ENCODE peak calls at places on chromosomes 2 and 18, in four cellular contexts. J is trophoblast cell, E is IMR-90, N is fibroblast of lung. H is an unnamed sample.
A peak's percentile ranks its signal among the peaks of the same experiment; 100 is the strongest.

GRCh38 chr2:2399390-2399789 is 68.3 kb upstream of the MYT1L start:
- DNase-seq in E (no peak), J (no peak), N (no peak), H (no peak)

GRCh38 chr2:38037757-38038615 is 38.0 kb downstream of the CYP1B1 start:
- DNase-seq in E (peak; percentile 47), J (peak; percentile 40), N (peak; percentile 59), H (peak; percentile 52)

GRCh38 chr2:134479696-134480330 is 225.9 kb downstream of the MGAT5 start:
- DNase-seq in N (no peak), J (no peak), E (no peak), H (no peak)

GRCh38 chr18:37450434-37451133 is 115.0 kb downstream of the CELF4 start:
- DNase-seq in E (peak; percentile 4), J (peak; percentile 34), N (peak; percentile 13), H (peak; percentile 66)

GRCh38 chr2:242035858-242036652 is 166.5 kb downstream of the RTP5 start:
- DNase-seq in J (no peak), N (no peak), E (no peak), H (no peak)

GRCh38 chr2:150410809-150411208 is 76.7 kb downstream of the RND3 start:
- DNase-seq in E (peak; percentile 49), J (no peak), N (peak; percentile 91), H (peak; percentile 18)

GRCh38 chr2:75324141-75324540 is 124.8 kb upstream of the TACR1 start:
- DNase-seq in J (peak; percentile 88), E (peak; percentile 8), N (peak; percentile 17), H (peak; percentile 17)

GRCh38 chr2:231036131-231036530 is 1.2 kb upstream of the C2orf72 start:
- DNase-seq in E (no peak), J (peak; percentile 72), N (no peak), H (no peak)

GRCh38 chr2:182049783-182050182 is 64.1 kb downstream of the PPP1R1C start:
- DNase-seq in J (no peak), E (no peak), N (no peak), H (no peak)

GRCh38 chr18:57427429-57428181 is 7.6 kb upstream of the ONECUT2 start:
- DNase-seq in N (no peak), E (no peak), J (no peak), H (no peak)

GRCh38 chr18:67600181-67600631 is 83.7 kb upstream of the DSEL start:
- DNase-seq in E (peak; percentile 91), N (peak; percentile 95), J (peak; percentile 90), H (peak; percentile 81)

GRCh38 chr18:56258178-56258577 is 380.2 kb downstream of the TXNL1 start:
- DNase-seq in N (no peak), J (peak; percentile 2), E (peak; percentile 21), H (peak; percentile 18)

GRCh38 chr2:200077210-200077650 is 121.8 kb downstream of the MAIP1 start:
- DNase-seq in E (peak; percentile 95), N (peak; percentile 79), J (no peak), H (peak; percentile 89)

GRCh38 chr2:200483729-200484198 is 26.1 kb downstream of the KCTD18 start:
- DNase-seq in E (peak; percentile 25), J (peak; percentile 63), N (peak; percentile 12), H (peak; percentile 26)

GRCh38 chr2:223537669-223538601 is 64.2 kb downstream of the SCG2 start:
- DNase-seq in J (no peak), E (peak; percentile 43), N (peak; percentile 73), H (peak; percentile 67)

GRCh38 chr2:232539298-232540231 is at the start of gene CHRNG:
- DNase-seq in J (no peak), N (no peak), E (no peak), H (no peak)

GRCh38 chr2:28340312-28341202 is 52.1 kb upstream of the FOSL2 start:
- DNase-seq in J (no peak), N (no peak), E (no peak), H (no peak)

DNA sequence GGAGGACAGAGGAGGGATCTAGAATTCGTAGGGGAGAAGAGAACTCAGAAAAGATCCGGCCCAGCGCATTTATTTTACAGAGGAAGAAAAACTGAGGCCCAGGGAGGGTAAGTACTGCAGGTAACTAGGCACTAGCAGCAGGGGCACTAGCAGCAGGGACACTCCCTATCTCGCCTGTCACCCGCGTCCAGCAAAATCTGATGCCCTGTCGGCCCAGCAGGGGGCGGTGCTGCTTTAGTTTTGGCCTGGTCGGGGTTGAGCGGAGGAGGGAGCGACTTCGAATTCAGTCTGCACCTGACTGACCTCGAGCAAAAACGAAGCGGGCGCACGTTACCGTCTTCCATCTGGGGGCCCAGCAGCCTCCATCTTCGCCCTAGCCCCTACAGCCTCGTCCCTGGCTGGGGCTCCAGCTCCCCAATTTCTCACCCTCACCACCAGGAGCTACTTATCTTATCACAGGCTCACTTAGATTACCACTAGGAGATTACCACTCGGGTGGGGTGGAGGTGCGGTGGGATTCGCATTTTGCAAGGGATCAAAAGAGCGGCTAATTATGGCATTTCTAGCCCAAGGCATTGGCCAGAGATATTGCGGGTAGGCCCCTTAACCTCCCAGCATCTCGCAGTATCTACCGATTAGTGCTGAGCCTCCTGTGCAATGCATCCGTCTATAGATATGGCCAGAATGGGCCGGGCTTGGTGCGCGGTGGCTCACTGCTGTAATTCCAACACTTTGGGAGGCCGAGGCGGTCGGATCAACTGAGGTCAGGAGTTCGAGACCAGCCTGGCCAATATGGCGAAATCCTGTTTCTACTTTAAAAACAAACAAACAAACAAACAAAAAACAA is 17.8 kb upstream of the CD8A start:
- DNase-seq in E (peak; percentile 57), J (peak; percentile 99), N (peak; percentile 57), H (peak; percentile 72)
- H3K9ac ChIP-seq in E (no peak overlapping the region), J (no peak overlapping the region), N (no peak overlapping the region), H (peak overlapping the region; percentile 66)

GRCh38 chr2:174614261-174614660 is 16.7 kb upstream of the WIPF1 start:
- DNase-seq in E (peak; percentile 81), J (peak; percentile 97), N (peak; percentile 91), H (peak; percentile 94)

GRCh38 chr2:174615951-174616436 is 18.4 kb upstream of the WIPF1 start:
- DNase-seq in J (no peak), E (peak; percentile 74), N (peak; percentile 85), H (no peak)

GRCh38 chr2:174612960-174613359 is 15.4 kb upstream of the WIPF1 start:
- DNase-seq in J (no peak), N (no peak), E (no peak), H (no peak)

GRCh38 chr2:174611851-174612250 is 14.2 kb upstream of the WIPF1 start:
- DNase-seq in E (no peak), N (no peak), J (no peak), H (no peak)

GRCh38 chr2:174613545-174613944 is 15.9 kb upstream of the WIPF1 start:
- DNase-seq in E (no peak), J (no peak), N (no peak), H (no peak)
- H3K9ac ChIP-seq in E (no peak overlapping the region), J (no peak overlapping the region), N (no peak overlapping the region), H (no peak overlapping the region)

DNA sequence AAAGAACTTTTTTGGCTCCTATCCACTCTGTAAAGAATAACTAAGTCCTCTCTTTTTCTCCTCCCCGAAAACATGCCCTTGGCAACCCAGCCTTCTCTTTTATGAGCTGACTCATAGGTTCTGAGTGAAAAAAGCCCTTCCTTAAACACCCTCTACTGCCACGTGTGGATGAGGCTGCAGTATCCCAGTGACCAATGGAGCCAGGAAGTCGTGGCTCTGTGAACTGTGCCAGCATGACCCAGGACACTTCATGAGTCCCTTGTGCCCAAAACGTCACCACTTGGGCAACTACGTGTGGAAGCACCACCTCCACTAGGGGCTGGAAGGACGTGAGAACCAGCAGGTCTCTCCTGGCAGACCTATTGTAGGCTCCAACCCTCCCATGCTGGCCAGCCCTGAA is 349.6 kb downstream of the TNS1 start:
- DNase-seq in N (peak; percentile 89), J (peak; percentile 48), E (peak; percentile 89), H (peak; percentile 83)
- H3K9ac ChIP-seq in N (no peak overlapping the region), J (no peak overlapping the region), E (no peak overlapping the region), H (peak overlapping the region; percentile 77)

DNA sequence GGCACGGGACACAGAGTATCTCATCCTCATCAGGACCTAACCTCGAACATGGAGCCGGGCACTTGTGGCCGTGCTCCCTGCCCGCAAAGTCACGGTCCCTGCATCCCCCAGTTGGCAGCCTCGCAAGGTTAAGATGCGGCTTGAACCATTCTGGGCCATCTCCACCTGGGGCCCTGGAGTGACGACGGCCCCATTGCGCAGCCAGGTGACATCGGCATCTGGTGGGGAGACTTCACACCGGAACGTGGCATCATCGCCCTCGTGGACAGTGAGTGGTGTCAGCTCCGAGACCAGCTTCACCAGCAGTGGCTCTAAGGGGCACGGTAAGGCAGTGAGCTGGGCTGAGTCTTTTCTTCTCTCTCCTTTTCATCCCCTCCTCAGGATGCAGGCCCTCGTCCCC is 12.6 kb downstream of the TMEM198 start:
- DNase-seq in J (no peak), E (no peak), N (no peak), H (no peak)
- H3K9ac ChIP-seq in J (no peak overlapping the region), E (no peak overlapping the region), N (no peak overlapping the region), H (no peak overlapping the region)

DNA sequence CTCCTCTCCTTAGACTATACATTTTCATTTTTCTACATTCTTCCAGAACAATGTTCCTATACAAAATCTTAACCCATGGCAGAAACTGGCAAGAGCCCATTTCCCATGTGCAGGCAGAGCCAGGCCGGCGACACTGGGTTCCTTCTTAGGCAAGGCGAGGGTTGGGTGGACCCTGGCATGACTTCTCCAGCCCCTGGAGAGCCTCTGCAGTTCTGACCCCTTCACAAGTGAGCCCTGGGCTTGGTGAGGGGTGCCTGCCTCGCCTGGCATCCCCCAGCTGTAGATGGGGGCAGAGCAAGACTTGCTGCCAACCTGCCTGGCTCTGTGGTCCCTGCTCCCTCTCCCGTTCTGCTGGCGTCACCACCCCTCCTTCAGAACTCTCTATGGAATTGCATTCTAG is 5.0 kb downstream of the GYPC start:
- DNase-seq in E (no peak), J (no peak), N (no peak), H (no peak)
- H3K9ac ChIP-seq in E (no peak overlapping the region), J (no peak overlapping the region), N (no peak overlapping the region), H (no peak overlapping the region)